ENCODE peak calls at places on chromosome 3, in seven cellular contexts. R, T, Y, A, W, M and O are unnamed samples.

GRCh38 chr3:190120161-190121060 is at the start of gene P3H2:
- DNase-seq in R (peak; percentile 80), T (peak; percentile 95), Y (peak; percentile 89), A (peak; percentile 93), W (peak; percentile 96), M (peak; percentile 88), O (peak; percentile 84)

GRCh38 chr3:62558549-62559112 is 185.3 kb upstream of the FEZF2 start:
- DNase-seq in R (peak; percentile 57), T (peak; percentile 20), Y (peak; percentile 64), A (peak; percentile 13), W (peak; percentile 58), M (peak; percentile 8), O (peak; percentile 36)

GRCh38 chr3:144662729-144663128 is 691.1 kb downstream of the DIPK2A start:
- DNase-seq in R (no peak), T (no peak), Y (no peak), A (no peak), W (no peak), M (no peak), O (no peak)

GRCh38 chr3:37601832-37602231 is 259.8 kb upstream of the CTDSPL start:
- DNase-seq in R (no peak), T (no peak), Y (no peak), A (no peak), W (peak; percentile 39), M (no peak), O (no peak)

GRCh38 chr3:41304603-41305002 is 105.3 kb downstream of the CTNNB1 start:
- DNase-seq in R (no peak), T (no peak), Y (no peak), A (peak; percentile 15), W (no peak), M (no peak), O (no peak)

GRCh38 chr3:169812124-169812843 is 386 bp upstream of the LRRIQ4 start:
- DNase-seq in R (peak; percentile 53), T (peak; percentile 84), Y (peak; percentile 73), A (peak; percentile 63), W (peak; percentile 79), M (peak; percentile 13), O (peak; percentile 81)

GRCh38 chr3:126128504-126129407 is 44.8 kb upstream of the SLC41A3 start:
- DNase-seq in R (no peak), T (no peak), Y (peak; percentile 19), A (no peak), W (no peak), M (no peak), O (no peak)

GRCh38 chr3:120764206-120764605 is 21.7 kb downstream of the GTF2E1 start:
- DNase-seq in R (no peak), T (no peak), Y (no peak), A (no peak), W (peak; percentile 61), M (no peak), O (no peak)

GRCh38 chr3:99700637-99701268 is 62.4 kb downstream of the COL8A1 start:
- DNase-seq in R (no peak), T (peak; percentile 78), Y (no peak), A (peak; percentile 80), W (no peak), M (peak; percentile 21), O (no peak)

GRCh38 chr3:165523801-165524200 is 313.4 kb downstream of the BCHE start:
- DNase-seq in R (no peak), T (no peak), Y (no peak), A (peak; percentile 52), W (peak; percentile 29), M (no peak), O (no peak)

GRCh38 chr3:123658118-123658859 is 73.4 kb upstream of the HACD2 start:
- DNase-seq in R (no peak), T (no peak), Y (no peak), A (peak; percentile 77), W (no peak), M (no peak), O (no peak)

GRCh38 chr3:133410191-133410892 is 10.5 kb downstream of the BFSP2 start:
- DNase-seq in R (no peak), T (no peak), Y (no peak), A (no peak), W (no peak), M (peak; percentile 42), O (no peak)

GRCh38 chr3:189355481-189356201 is 183.9 kb downstream of the TPRG1 start:
- DNase-seq in R (no peak), T (peak; percentile 76), Y (peak; percentile 30), A (peak; percentile 16), W (peak; percentile 81), M (peak; percentile 24), O (no peak)

GRCh38 chr3:38725726-38726410 is 76.4 kb upstream of the SCN5A start:
- DNase-seq in R (no peak), T (peak; percentile 7), Y (no peak), A (peak; percentile 76), W (peak; percentile 7), M (peak; percentile 61), O (no peak)

DNA sequence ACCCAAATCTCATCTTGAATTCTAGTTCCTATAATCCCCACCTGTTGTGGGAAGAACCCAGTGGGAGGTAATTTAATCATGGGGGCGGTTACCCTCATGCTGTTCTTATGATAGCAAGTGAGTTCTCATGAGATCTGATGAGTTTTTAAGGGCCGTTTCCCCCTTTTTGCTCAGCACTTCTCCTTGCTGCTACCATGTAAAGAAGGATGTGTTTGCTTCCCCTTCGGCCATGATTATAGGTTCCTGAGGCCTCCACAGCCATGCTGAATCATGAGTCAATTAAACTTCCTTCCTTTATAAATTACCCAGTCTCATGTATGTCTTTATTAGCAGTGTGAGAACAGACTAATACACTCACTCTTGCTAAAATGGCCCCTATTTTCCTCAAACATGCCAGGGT is 374.7 kb downstream of the TUSC7 start:
- DNase-seq in R (no peak), T (no peak), Y (no peak), A (no peak), W (no peak), M (no peak), O (no peak)
- H3K23ac ChIP-seq in R (no peak overlapping the region), T (no peak overlapping the region), Y (no peak overlapping the region), A (no peak overlapping the region), W (no peak overlapping the region), M (no peak overlapping the region), O (no peak overlapping the region)

GRCh38 chr3:113094514-113094913 is 103.7 kb downstream of the GTPBP8 start:
- DNase-seq in R (peak; percentile 57), T (no peak), Y (no peak), A (no peak), W (no peak), M (no peak), O (no peak)
- H3K27ac ChIP-seq in R (peak overlapping the region; percentile 95), T (no peak overlapping the region), Y (no peak overlapping the region), A (no peak overlapping the region), W (no peak overlapping the region), M (no peak overlapping the region), O (peak overlapping the region; percentile 36)

DNA sequence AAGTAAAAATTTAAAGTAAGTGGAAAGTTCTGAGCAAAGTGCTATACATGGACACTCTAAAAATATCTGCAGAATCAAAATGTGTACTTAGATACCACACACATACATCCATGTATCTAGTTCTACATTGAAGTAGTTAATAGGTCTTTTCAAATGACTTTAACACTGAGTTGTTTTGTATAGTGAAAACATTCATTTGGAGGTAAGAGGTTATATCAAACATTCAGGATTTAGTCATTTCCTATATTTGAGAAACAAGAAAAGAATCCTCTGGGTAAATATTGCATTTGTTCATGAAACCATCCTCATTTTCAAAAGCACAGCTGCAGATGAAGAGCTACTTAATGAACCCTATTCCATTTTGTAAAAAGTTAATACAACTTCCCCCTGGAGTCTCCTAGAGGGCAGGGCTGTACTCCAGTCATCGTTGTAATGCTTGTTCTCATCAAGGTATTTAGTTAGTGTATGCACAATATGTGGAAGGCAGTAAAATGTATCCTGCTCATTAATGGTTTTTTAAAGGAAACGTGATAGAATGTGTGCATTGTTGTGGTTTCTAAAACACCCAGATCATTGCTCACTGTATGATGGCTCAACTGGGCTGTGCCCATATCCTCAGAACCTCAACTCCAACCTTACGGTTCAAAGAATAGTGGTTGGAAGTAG is 26.2 kb downstream of the ARPP21 start:
- DNase-seq in R (no peak), T (no peak), Y (no peak), A (peak; percentile 1), W (no peak), M (no peak), O (no peak)
- H3K23ac ChIP-seq in R (no peak overlapping the region), T (no peak overlapping the region), Y (no peak overlapping the region), A (no peak overlapping the region), W (no peak overlapping the region), M (no peak overlapping the region), O (no peak overlapping the region)

GRCh38 chr3:149368850-149369497 is 8.5 kb downstream of the TM4SF1 start:
- DNase-seq in R (no peak), T (peak; percentile 36), Y (no peak), A (no peak), W (no peak), M (no peak), O (no peak)

GRCh38 chr3:149373235-149374125 is 4.0 kb downstream of the TM4SF1 start:
- DNase-seq in R (no peak), T (peak; percentile 90), Y (no peak), A (peak; percentile 85), W (no peak), M (peak; percentile 27), O (no peak)

GRCh38 chr3:149369991-149370866 is 7.2 kb downstream of the TM4SF1 start:
- DNase-seq in R (no peak), T (peak; percentile 65), Y (no peak), A (peak; percentile 49), W (no peak), M (no peak), O (no peak)

GRCh38 chr3:149371723-149372114 is 5.7 kb downstream of the TM4SF1 start:
- DNase-seq in R (no peak), T (no peak), Y (no peak), A (no peak), W (no peak), M (no peak), O (no peak)

GRCh38 chr3:149371001-149371722 is 6.3 kb downstream of the TM4SF1 start:
- DNase-seq in R (no peak), T (peak; percentile 77), Y (no peak), A (peak; percentile 72), W (no peak), M (peak; percentile 30), O (no peak)
- H3K27ac ChIP-seq in R (no peak overlapping the region), T (peak overlapping the region; percentile 59), Y (no peak overlapping the region), A (peak overlapping the region; percentile 67), W (no peak overlapping the region), M (no peak overlapping the region), O (peak overlapping the region; percentile 40)